ENCODE peak calls at places on chromosomes 1 and 21, in eight cellular contexts. F, M, L, Z, P, S, U and V are unnamed samples.

GRCh38 chr1:235122348-235122747 is 6.3 kb downstream of the TOMM20 start:
- DNase-seq in F (no peak), M (no peak), L (no peak), Z (no peak), P (no peak), S (no peak), U (no peak), V (no peak)

GRCh38 chr1:28519946-28520725 is 14.3 kb downstream of the RCC1 start:
- DNase-seq in F (no peak), M (no peak), L (no peak), Z (no peak), P (no peak), S (no peak), U (no peak), V (no peak)

GRCh38 chr1:111515291-111516007 is 12.0 kb upstream of the ADORA3 start:
- DNase-seq in F (no peak), M (no peak), L (peak; percentile 27), Z (peak; percentile 69), P (no peak), S (peak; percentile 39), U (no peak), V (peak; percentile 44)

GRCh38 chr21:31262728-31263127 is 81.3 kb downstream of the TIAM1 start:
- DNase-seq in F (no peak), M (no peak), L (no peak), Z (no peak), P (no peak), S (no peak), U (no peak), V (no peak)

GRCh38 chr1:88851303-88852063 is 39.9 kb downstream of the GTF2B start:
- DNase-seq in F (no peak), M (no peak), L (no peak), Z (no peak), P (no peak), S (no peak), U (no peak), V (no peak)

GRCh38 chr1:21596179-21596578 is 73.0 kb downstream of the RAP1GAP start:
- DNase-seq in F (no peak), M (no peak), L (no peak), Z (no peak), P (no peak), S (peak; percentile 50), U (no peak), V (no peak)

GRCh38 chr1:210233216-210233494 is 559 bp downstream of the SERTAD4 start:
- DNase-seq in F (no peak), M (no peak), L (no peak), Z (no peak), P (no peak), S (peak; percentile 72), U (no peak), V (no peak)

GRCh38 chr1:246155923-246156322 is 351.2 kb downstream of the SMYD3 start:
- DNase-seq in F (no peak), M (no peak), L (no peak), Z (no peak), P (no peak), S (no peak), U (no peak), V (no peak)

GRCh38 chr1:113456967-113457366 is 66.7 kb downstream of the MAGI3 start:
- DNase-seq in F (peak; percentile 93), M (no peak), L (no peak), Z (peak; percentile 8), P (no peak), S (no peak), U (no peak), V (peak; percentile 40)

GRCh38 chr21:29382029-29382654 is 83.4 kb downstream of the BACH1 start:
- DNase-seq in F (no peak), M (no peak), L (no peak), Z (no peak), P (no peak), S (no peak), U (no peak), V (no peak)

GRCh38 chr1:7455796-7456568 is 315.1 kb upstream of the VAMP3 start:
- DNase-seq in F (no peak), M (no peak), L (no peak), Z (no peak), P (no peak), S (peak; percentile 76), U (no peak), V (no peak)

GRCh38 chr1:226799634-226800281 is 60.7 kb upstream of the ITPKB start:
- DNase-seq in F (no peak), M (no peak), L (peak; percentile 23), Z (no peak), P (no peak), S (no peak), U (no peak), V (no peak)

GRCh38 chr1:104648269-104648691 is 898.6 kb downstream of the AMY1C start:
- DNase-seq in F (peak; percentile 12), M (peak; percentile 4), L (no peak), Z (no peak), P (no peak), S (peak; percentile 57), U (no peak), V (no peak)

GRCh38 chr1:112803906-112804762 is 89.0 kb upstream of the PPM1J start:
- DNase-seq in F (peak; percentile 64), M (peak; percentile 73), L (peak; percentile 79), Z (peak; percentile 52), P (peak; percentile 4), S (peak; percentile 79), U (no peak), V (peak; percentile 80)

GRCh38 chr1:53375440-53375839 is 47.6 kb upstream of the LRP8 start:
- DNase-seq in F (no peak), M (no peak), L (no peak), Z (peak; percentile 10), P (no peak), S (no peak), U (peak; percentile 76), V (peak; percentile 19)

GRCh38 chr1:154837034-154837678 is 32.9 kb downstream of the KCNN3 start:
- DNase-seq in F (no peak), M (peak; percentile 56), L (no peak), Z (peak; percentile 63), P (no peak), S (no peak), U (no peak), V (peak; percentile 30)

GRCh38 chr1:241679404-241679803 is 27.3 kb downstream of the WDR64 start:
- DNase-seq in F (no peak), M (no peak), L (no peak), Z (no peak), P (no peak), S (no peak), U (no peak), V (no peak)

GRCh38 chr1:226637147-226637935 is 88.8 kb downstream of the STUM start:
- DNase-seq in F (no peak), M (peak; percentile 75), L (peak; percentile 38), Z (peak; percentile 66), P (no peak), S (no peak), U (peak; percentile 85), V (no peak)

GRCh38 chr1:117087686-117088085 is 27.6 kb downstream of the TTF2 start:
- DNase-seq in F (no peak), M (no peak), L (no peak), Z (no peak), P (no peak), S (no peak), U (no peak), V (no peak)

GRCh38 chr1:36938807-36939206 is 95.5 kb downstream of the GRIK3 start:
- DNase-seq in F (no peak), M (no peak), L (no peak), Z (no peak), P (no peak), S (no peak), U (no peak), V (no peak)

GRCh38 chr1:244326757-244327156 is 125.0 kb downstream of the ADSS2 start:
- DNase-seq in F (no peak), M (no peak), L (no peak), Z (no peak), P (no peak), S (no peak), U (no peak), V (no peak)

GRCh38 chr1:91844862-91845528 is 41.0 kb downstream of the TGFBR3 start:
- DNase-seq in F (peak; percentile 78), M (no peak), L (no peak), Z (no peak), P (no peak), S (no peak), U (no peak), V (peak; percentile 27)

DNA sequence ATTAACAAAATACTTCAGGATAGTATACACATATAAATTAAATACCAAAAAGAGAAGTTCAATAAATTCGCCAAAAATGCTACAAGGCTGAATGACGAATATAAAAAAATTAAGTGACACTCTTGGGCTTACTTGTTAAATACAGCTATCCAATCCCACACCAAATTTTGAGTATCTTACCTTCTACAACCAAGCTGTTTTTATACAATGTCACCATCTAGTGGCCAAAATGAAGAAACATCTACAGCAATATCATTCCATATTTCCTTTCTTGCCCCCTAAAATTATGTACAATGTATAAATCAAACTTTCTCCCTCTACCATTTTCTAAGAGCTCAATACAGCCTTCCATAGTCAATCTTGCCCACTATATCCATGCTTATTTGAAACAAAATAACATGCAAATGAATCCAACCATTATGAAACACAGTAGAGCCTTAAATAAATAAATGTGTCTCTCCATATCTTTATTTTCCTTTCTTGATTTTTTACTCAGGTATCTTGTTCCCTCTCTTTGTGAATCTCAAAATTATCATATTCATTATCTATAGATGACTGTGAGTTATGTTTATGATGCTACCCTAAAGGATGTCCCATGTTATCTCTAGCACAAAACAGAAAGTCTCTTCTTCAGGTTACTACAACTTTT is 86.3 kb downstream of the ACBD6 start:
- DNase-seq in F (peak; percentile 53), M (peak; percentile 47), L (no peak), Z (no peak), P (peak; percentile 4), S (peak; percentile 51), U (no peak), V (no peak)
- TF ChIP-seq EP300 in F (no peak), M (no peak), L (no peak), Z (no peak), P (no peak), S (no peak), U (no peak), V (no peak)

GRCh38 chr1:183652107-183652506 is 1.0 kb downstream of the APOBEC4 start:
- DNase-seq in F (no peak), M (no peak), L (no peak), Z (no peak), P (no peak), S (no peak), U (no peak), V (no peak)
- TF ChIP-seq EP300 in F (no peak), M (no peak), L (no peak), Z (no peak), P (peak; percentile 11), S (no peak), U (no peak), V (no peak)

GRCh38 chr1:15726508-15726907 is 9.6 kb upstream of the SLC25A34 start:
- DNase-seq in F (no peak), M (no peak), L (no peak), Z (no peak), P (no peak), S (no peak), U (no peak), V (no peak)
- TF ChIP-seq EP300 in F (no peak), M (no peak), L (no peak), Z (no peak), P (no peak), S (no peak), U (no peak), V (no peak)

DNA sequence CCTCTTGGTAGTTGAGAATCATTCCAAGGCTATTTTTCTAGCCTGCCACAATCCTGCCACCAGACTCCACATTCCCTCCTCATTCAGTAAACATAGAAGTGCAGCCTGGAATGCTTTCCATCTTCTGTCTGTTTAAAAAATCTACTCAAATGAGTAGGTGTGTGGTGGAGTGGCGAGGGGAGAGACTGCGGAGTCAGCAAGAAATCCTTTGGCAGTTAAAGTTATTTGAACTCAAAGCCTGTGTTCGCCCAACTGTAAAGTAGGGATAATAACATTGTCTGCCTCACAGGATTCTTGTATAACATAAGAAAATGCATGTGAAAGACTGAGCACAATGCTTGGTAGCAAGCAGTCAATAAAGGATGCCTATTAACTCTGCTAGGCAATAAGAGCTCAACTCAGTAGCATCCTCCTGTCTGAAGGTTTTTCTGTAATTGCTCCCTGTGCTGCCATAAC is 22.2 kb upstream of the DPT start:
- DNase-seq in F (peak; percentile 16), M (no peak), L (no peak), Z (no peak), P (no peak), S (no peak), U (no peak), V (no peak)
- TF ChIP-seq EP300 in F (no peak), M (no peak), L (no peak), Z (no peak), P (no peak), S (no peak), U (no peak), V (no peak)